ENCODE peak calls at places on chromosomes 6 and 20, in ten cellular contexts. One of them, this sample, is unnamed.

GRCh38 chr6:170114956-170115855 is 175.7 kb downstream of the DLL1 start:
- DNase-seq in Caco-2: peak; percentile 15
- DNase-seq in coronary artery: peak; percentile 61
- DNase-seq in GM23248: no peak
- DNase-seq in BJ: no peak
- DNase-seq in stimulated activated CD4-positive, alpha-beta T cell treated with anti-CD3 and anti-CD28 coated beads, Interleukin-1b, Interleukin-23, amount 100 ng/mL, for 4 hours: no peak
- DNase-seq in transverse colon: no peak
- DNase-seq in effector memory CD4-positive, alpha-beta T cell: no peak
- DNase-seq in AG08395: no peak
- DNase-seq in endothelial cell: no peak
- DNase-seq in this sample: peak; percentile 0

GRCh38 chr6:108403260-108403659 is 108.4 kb downstream of the AFG1L start:
- DNase-seq in stimulated activated CD4-positive, alpha-beta T cell treated with anti-CD3 and anti-CD28 coated beads, Interleukin-1b, Interleukin-23, amount 100 ng/mL, for 4 hours: no peak
- DNase-seq in effector memory CD4-positive, alpha-beta T cell: no peak
- DNase-seq in coronary artery: no peak
- DNase-seq in endothelial cell: no peak
- DNase-seq in Caco-2: no peak
- DNase-seq in AG08395: no peak
- DNase-seq in transverse colon: no peak
- DNase-seq in GM23248: no peak
- DNase-seq in BJ: no peak
- DNase-seq in this sample: no peak

GRCh38 chr6:45650527-45651135 is 272.9 kb upstream of the SUPT3H start:
- DNase-seq in transverse colon: no peak
- DNase-seq in GM23248: peak; percentile 90
- DNase-seq in AG08395: peak; percentile 75
- DNase-seq in effector memory CD4-positive, alpha-beta T cell: no peak
- DNase-seq in stimulated activated CD4-positive, alpha-beta T cell treated with anti-CD3 and anti-CD28 coated beads, Interleukin-1b, Interleukin-23, amount 100 ng/mL, for 4 hours: no peak
- DNase-seq in coronary artery: no peak
- DNase-seq in endothelial cell: no peak
- DNase-seq in BJ: peak; percentile 80
- DNase-seq in Caco-2: no peak
- DNase-seq in this sample: no peak

GRCh38 chr6:49764571-49765236 is 20.5 kb upstream of the CRISP3 start:
- DNase-seq in coronary artery: no peak
- DNase-seq in effector memory CD4-positive, alpha-beta T cell: no peak
- DNase-seq in Caco-2: no peak
- DNase-seq in transverse colon: no peak
- DNase-seq in endothelial cell: no peak
- DNase-seq in stimulated activated CD4-positive, alpha-beta T cell treated with anti-CD3 and anti-CD28 coated beads, Interleukin-1b, Interleukin-23, amount 100 ng/mL, for 4 hours: no peak
- DNase-seq in GM23248: no peak
- DNase-seq in AG08395: no peak
- DNase-seq in BJ: no peak
- DNase-seq in this sample: no peak

GRCh38 chr20:18543932-18544331 is 23.3 kb upstream of the SMIM26 start:
- DNase-seq in Caco-2: no peak
- DNase-seq in effector memory CD4-positive, alpha-beta T cell: no peak
- DNase-seq in coronary artery: no peak
- DNase-seq in transverse colon: peak; percentile 25
- DNase-seq in stimulated activated CD4-positive, alpha-beta T cell treated with anti-CD3 and anti-CD28 coated beads, Interleukin-1b, Interleukin-23, amount 100 ng/mL, for 4 hours: no peak
- DNase-seq in AG08395: no peak
- DNase-seq in BJ: no peak
- DNase-seq in endothelial cell: no peak
- DNase-seq in GM23248: no peak
- DNase-seq in this sample: no peak

GRCh38 chr6:89475634-89476033 is 42.7 kb downstream of the ANKRD6 start:
- DNase-seq in AG08395: no peak
- DNase-seq in endothelial cell: no peak
- DNase-seq in BJ: no peak
- DNase-seq in coronary artery: no peak
- DNase-seq in stimulated activated CD4-positive, alpha-beta T cell treated with anti-CD3 and anti-CD28 coated beads, Interleukin-1b, Interleukin-23, amount 100 ng/mL, for 4 hours: no peak
- DNase-seq in transverse colon: no peak
- DNase-seq in GM23248: peak; percentile 29
- DNase-seq in effector memory CD4-positive, alpha-beta T cell: no peak
- DNase-seq in Caco-2: no peak
- DNase-seq in this sample: no peak

GRCh38 chr6:63245908-63246307 is 34.6 kb downstream of the FKBP1C start:
- DNase-seq in coronary artery: no peak
- DNase-seq in AG08395: no peak
- DNase-seq in Caco-2: no peak
- DNase-seq in endothelial cell: peak; percentile 11
- DNase-seq in stimulated activated CD4-positive, alpha-beta T cell treated with anti-CD3 and anti-CD28 coated beads, Interleukin-1b, Interleukin-23, amount 100 ng/mL, for 4 hours: no peak
- DNase-seq in transverse colon: no peak
- DNase-seq in effector memory CD4-positive, alpha-beta T cell: no peak
- DNase-seq in BJ: no peak
- DNase-seq in GM23248: no peak
- DNase-seq in this sample: no peak

GRCh38 chr6:148358196-148358785 is 15.7 kb downstream of the SASH1 start:
- DNase-seq in effector memory CD4-positive, alpha-beta T cell: no peak
- DNase-seq in transverse colon: no peak
- DNase-seq in coronary artery: no peak
- DNase-seq in GM23248: peak; percentile 68
- DNase-seq in endothelial cell: no peak
- DNase-seq in stimulated activated CD4-positive, alpha-beta T cell treated with anti-CD3 and anti-CD28 coated beads, Interleukin-1b, Interleukin-23, amount 100 ng/mL, for 4 hours: no peak
- DNase-seq in AG08395: peak; percentile 71
- DNase-seq in Caco-2: no peak
- DNase-seq in BJ: no peak
- DNase-seq in this sample: no peak

GRCh38 chr6:54327631-54328030 is 19.4 kb downstream of the TINAG start:
- DNase-seq in GM23248: no peak
- DNase-seq in stimulated activated CD4-positive, alpha-beta T cell treated with anti-CD3 and anti-CD28 coated beads, Interleukin-1b, Interleukin-23, amount 100 ng/mL, for 4 hours: no peak
- DNase-seq in coronary artery: no peak
- DNase-seq in effector memory CD4-positive, alpha-beta T cell: no peak
- DNase-seq in AG08395: no peak
- DNase-seq in Caco-2: no peak
- DNase-seq in endothelial cell: no peak
- DNase-seq in BJ: no peak
- DNase-seq in transverse colon: no peak
- DNase-seq in this sample: no peak

GRCh38 chr6:4805553-4806307 is 29.5 kb downstream of the CDYL start:
- DNase-seq in BJ: no peak
- DNase-seq in GM23248: peak; percentile 55
- DNase-seq in transverse colon: peak; percentile 76
- DNase-seq in endothelial cell: peak; percentile 28
- DNase-seq in AG08395: peak; percentile 47
- DNase-seq in effector memory CD4-positive, alpha-beta T cell: no peak
- DNase-seq in Caco-2: peak; percentile 49
- DNase-seq in coronary artery: no peak
- DNase-seq in stimulated activated CD4-positive, alpha-beta T cell treated with anti-CD3 and anti-CD28 coated beads, Interleukin-1b, Interleukin-23, amount 100 ng/mL, for 4 hours: peak; percentile 12
- DNase-seq in this sample: peak; percentile 9

GRCh38 chr6:169253341-169253740 is 305 bp downstream of the THBS2 start:
- DNase-seq in GM23248: peak; percentile 70
- DNase-seq in coronary artery: no peak
- DNase-seq in transverse colon: no peak
- DNase-seq in effector memory CD4-positive, alpha-beta T cell: no peak
- DNase-seq in AG08395: peak; percentile 14
- DNase-seq in BJ: no peak
- DNase-seq in stimulated activated CD4-positive, alpha-beta T cell treated with anti-CD3 and anti-CD28 coated beads, Interleukin-1b, Interleukin-23, amount 100 ng/mL, for 4 hours: no peak
- DNase-seq in Caco-2: no peak
- DNase-seq in endothelial cell: no peak
- DNase-seq in this sample: no peak

GRCh38 chr20:44235702-44236101 is 11.4 kb upstream of the GDAP1L1 start:
- DNase-seq in BJ: no peak
- DNase-seq in transverse colon: no peak
- DNase-seq in AG08395: no peak
- DNase-seq in stimulated activated CD4-positive, alpha-beta T cell treated with anti-CD3 and anti-CD28 coated beads, Interleukin-1b, Interleukin-23, amount 100 ng/mL, for 4 hours: no peak
- DNase-seq in GM23248: no peak
- DNase-seq in endothelial cell: no peak
- DNase-seq in coronary artery: no peak
- DNase-seq in effector memory CD4-positive, alpha-beta T cell: no peak
- DNase-seq in Caco-2: peak; percentile 20
- DNase-seq in this sample: no peak

GRCh38 chr20:35225319-35226125 is 968 bp upstream of the MMP24 start:
- DNase-seq in Caco-2: no peak
- DNase-seq in stimulated activated CD4-positive, alpha-beta T cell treated with anti-CD3 and anti-CD28 coated beads, Interleukin-1b, Interleukin-23, amount 100 ng/mL, for 4 hours: no peak
- DNase-seq in endothelial cell: peak; percentile 53
- DNase-seq in GM23248: no peak
- DNase-seq in effector memory CD4-positive, alpha-beta T cell: no peak
- DNase-seq in BJ: no peak
- DNase-seq in AG08395: no peak
- DNase-seq in coronary artery: no peak
- DNase-seq in transverse colon: no peak
- DNase-seq in this sample: no peak

GRCh38 chr6:85069577-85069976 is 305.2 kb upstream of the TBX18 start:
- DNase-seq in transverse colon: no peak
- DNase-seq in effector memory CD4-positive, alpha-beta T cell: no peak
- DNase-seq in stimulated activated CD4-positive, alpha-beta T cell treated with anti-CD3 and anti-CD28 coated beads, Interleukin-1b, Interleukin-23, amount 100 ng/mL, for 4 hours: no peak
- DNase-seq in endothelial cell: no peak
- DNase-seq in BJ: no peak
- DNase-seq in AG08395: no peak
- DNase-seq in coronary artery: no peak
- DNase-seq in Caco-2: no peak
- DNase-seq in GM23248: no peak
- DNase-seq in this sample: no peak

GRCh38 chr6:118748311-118749062 is 97.1 kb upstream of the CEP85L start:
- DNase-seq in AG08395: peak; percentile 82
- DNase-seq in Caco-2: no peak
- DNase-seq in coronary artery: no peak
- DNase-seq in stimulated activated CD4-positive, alpha-beta T cell treated with anti-CD3 and anti-CD28 coated beads, Interleukin-1b, Interleukin-23, amount 100 ng/mL, for 4 hours: no peak
- DNase-seq in BJ: no peak
- DNase-seq in transverse colon: no peak
- DNase-seq in effector memory CD4-positive, alpha-beta T cell: no peak
- DNase-seq in endothelial cell: no peak
- DNase-seq in GM23248: peak; percentile 76
- DNase-seq in this sample: no peak

GRCh38 chr6:111870751-111871064 is 2.5 kb downstream of the FYN start:
- DNase-seq in BJ: no peak
- DNase-seq in Caco-2: no peak
- DNase-seq in endothelial cell: no peak
- DNase-seq in transverse colon: no peak
- DNase-seq in AG08395: no peak
- DNase-seq in coronary artery: no peak
- DNase-seq in GM23248: peak; percentile 14
- DNase-seq in effector memory CD4-positive, alpha-beta T cell: no peak
- DNase-seq in stimulated activated CD4-positive, alpha-beta T cell treated with anti-CD3 and anti-CD28 coated beads, Interleukin-1b, Interleukin-23, amount 100 ng/mL, for 4 hours: no peak
- DNase-seq in this sample: no peak

GRCh38 chr6:135675862-135676261 is 175.6 kb upstream of the PDE7B start:
- DNase-seq in BJ: no peak
- DNase-seq in effector memory CD4-positive, alpha-beta T cell: no peak
- DNase-seq in coronary artery: no peak
- DNase-seq in endothelial cell: peak; percentile 59
- DNase-seq in transverse colon: no peak
- DNase-seq in stimulated activated CD4-positive, alpha-beta T cell treated with anti-CD3 and anti-CD28 coated beads, Interleukin-1b, Interleukin-23, amount 100 ng/mL, for 4 hours: no peak
- DNase-seq in AG08395: no peak
- DNase-seq in GM23248: peak; percentile 15
- DNase-seq in Caco-2: no peak
- DNase-seq in this sample: peak; percentile 15

GRCh38 chr20:60695223-60695622 is 556.8 kb upstream of the CDH4 start:
- DNase-seq in GM23248: peak; percentile 94
- DNase-seq in endothelial cell: no peak
- DNase-seq in BJ: no peak
- DNase-seq in effector memory CD4-positive, alpha-beta T cell: no peak
- DNase-seq in Caco-2: no peak
- DNase-seq in coronary artery: no peak
- DNase-seq in stimulated activated CD4-positive, alpha-beta T cell treated with anti-CD3 and anti-CD28 coated beads, Interleukin-1b, Interleukin-23, amount 100 ng/mL, for 4 hours: peak; percentile 1
- DNase-seq in transverse colon: no peak
- DNase-seq in AG08395: peak; percentile 74
- DNase-seq in this sample: no peak

GRCh38 chr6:114051031-114051430 is 80.1 kb upstream of the HDAC2 start:
- DNase-seq in transverse colon: no peak
- DNase-seq in coronary artery: no peak
- DNase-seq in stimulated activated CD4-positive, alpha-beta T cell treated with anti-CD3 and anti-CD28 coated beads, Interleukin-1b, Interleukin-23, amount 100 ng/mL, for 4 hours: no peak
- DNase-seq in AG08395: no peak
- DNase-seq in effector memory CD4-positive, alpha-beta T cell: no peak
- DNase-seq in BJ: no peak
- DNase-seq in endothelial cell: no peak
- DNase-seq in Caco-2: no peak
- DNase-seq in GM23248: no peak
- DNase-seq in this sample: no peak

GRCh38 chr6:20340459-20340858 is 61.2 kb upstream of the E2F3 start:
- DNase-seq in coronary artery: no peak
- DNase-seq in effector memory CD4-positive, alpha-beta T cell: no peak
- DNase-seq in stimulated activated CD4-positive, alpha-beta T cell treated with anti-CD3 and anti-CD28 coated beads, Interleukin-1b, Interleukin-23, amount 100 ng/mL, for 4 hours: no peak
- DNase-seq in GM23248: no peak
- DNase-seq in endothelial cell: no peak
- DNase-seq in BJ: no peak
- DNase-seq in transverse colon: no peak
- DNase-seq in Caco-2: no peak
- DNase-seq in AG08395: no peak
- DNase-seq in this sample: no peak

GRCh38 chr20:41392871-41393704 is 26.5 kb upstream of the EMILIN3 start:
- DNase-seq in coronary artery: no peak
- DNase-seq in stimulated activated CD4-positive, alpha-beta T cell treated with anti-CD3 and anti-CD28 coated beads, Interleukin-1b, Interleukin-23, amount 100 ng/mL, for 4 hours: no peak
- DNase-seq in AG08395: no peak
- DNase-seq in endothelial cell: no peak
- DNase-seq in transverse colon: no peak
- DNase-seq in Caco-2: no peak
- DNase-seq in effector memory CD4-positive, alpha-beta T cell: no peak
- DNase-seq in GM23248: peak; percentile 29
- DNase-seq in BJ: no peak
- DNase-seq in this sample: no peak

GRCh38 chr20:57593134-57593886 is 26.9 kb downstream of the ZBP1 start:
- DNase-seq in endothelial cell: no peak
- DNase-seq in coronary artery: no peak
- DNase-seq in AG08395: no peak
- DNase-seq in effector memory CD4-positive, alpha-beta T cell: no peak
- DNase-seq in stimulated activated CD4-positive, alpha-beta T cell treated with anti-CD3 and anti-CD28 coated beads, Interleukin-1b, Interleukin-23, amount 100 ng/mL, for 4 hours: no peak
- DNase-seq in transverse colon: peak; percentile 81
- DNase-seq in GM23248: no peak
- DNase-seq in Caco-2: no peak
- DNase-seq in BJ: no peak
- DNase-seq in this sample: no peak

GRCh38 chr6:39499053-39499452 is 176.6 kb upstream of the KCNK16 start:
- DNase-seq in endothelial cell: no peak
- DNase-seq in BJ: no peak
- DNase-seq in effector memory CD4-positive, alpha-beta T cell: no peak
- DNase-seq in AG08395: no peak
- DNase-seq in transverse colon: no peak
- DNase-seq in stimulated activated CD4-positive, alpha-beta T cell treated with anti-CD3 and anti-CD28 coated beads, Interleukin-1b, Interleukin-23, amount 100 ng/mL, for 4 hours: no peak
- DNase-seq in GM23248: no peak
- DNase-seq in Caco-2: no peak
- DNase-seq in coronary artery: no peak
- DNase-seq in this sample: no peak

GRCh38 chr6:79841577-79842381 is 105.6 kb downstream of the ELOVL4 start:
- DNase-seq in endothelial cell: no peak
- DNase-seq in stimulated activated CD4-positive, alpha-beta T cell treated with anti-CD3 and anti-CD28 coated beads, Interleukin-1b, Interleukin-23, amount 100 ng/mL, for 4 hours: no peak
- DNase-seq in AG08395: no peak
- DNase-seq in effector memory CD4-positive, alpha-beta T cell: no peak
- DNase-seq in Caco-2: no peak
- DNase-seq in BJ: no peak
- DNase-seq in transverse colon: no peak
- DNase-seq in GM23248: peak; percentile 24
- DNase-seq in coronary artery: no peak
- DNase-seq in this sample: no peak

GRCh38 chr6:79269877-79270276 is 35.4 kb upstream of the HMGN3 start:
- DNase-seq in Caco-2: no peak
- DNase-seq in AG08395: peak; percentile 81
- DNase-seq in BJ: peak; percentile 60
- DNase-seq in GM23248: peak; percentile 93
- DNase-seq in endothelial cell: peak; percentile 7
- DNase-seq in stimulated activated CD4-positive, alpha-beta T cell treated with anti-CD3 and anti-CD28 coated beads, Interleukin-1b, Interleukin-23, amount 100 ng/mL, for 4 hours: no peak
- DNase-seq in transverse colon: no peak
- DNase-seq in coronary artery: no peak
- DNase-seq in effector memory CD4-positive, alpha-beta T cell: no peak
- DNase-seq in this sample: no peak

GRCh38 chr6:33279257-33279695 is 2.4 kb downstream of the B3GALT4 start:
- DNase-seq in stimulated activated CD4-positive, alpha-beta T cell treated with anti-CD3 and anti-CD28 coated beads, Interleukin-1b, Interleukin-23, amount 100 ng/mL, for 4 hours: no peak
- DNase-seq in AG08395: no peak
- DNase-seq in GM23248: no peak
- DNase-seq in coronary artery: no peak
- DNase-seq in transverse colon: no peak
- DNase-seq in endothelial cell: no peak
- DNase-seq in BJ: no peak
- DNase-seq in Caco-2: no peak
- DNase-seq in effector memory CD4-positive, alpha-beta T cell: no peak
- DNase-seq in this sample: no peak

This sample was measured in activated gamma-delta T cell treated with Interleukin-2 at 50 U/mL for 16 hours.